ENCODE peak calls at places on chromosomes 4 and X, in eight cellular contexts. Y is lower leg skin; C is ovary; A is prostate gland; I is fibroblast of lung; D is CD8-positive, alpha-beta T cell; K is B cell; O is neural crest cell. Q is an unnamed sample.

GRCh38 chr4:87973283-87974169 is 2.0 kb upstream of the SPP1 start:
- DNase-seq in I (peak; percentile 71), Y (no peak), K (peak; percentile 42), O (peak; percentile 53), A (no peak), C (peak; percentile 46), D (peak; percentile 42), Q (no peak)

GRCh38 chr4:168220893-168221292 is 97.7 kb downstream of the DDX60 start:
- DNase-seq in D (no peak), C (no peak), O (no peak), Y (no peak), I (no peak), K (no peak), A (no peak), Q (no peak)

GRCh38 chrX:127459784-127460183 is 592.4 kb downstream of the ACTRT1 start:
- DNase-seq in K (no peak), Y (no peak), C (no peak), I (no peak), A (no peak), D (no peak), O (peak; percentile 2), Q (no peak)

GRCh38 chrX:124293810-124294209 is 38.6 kb upstream of the TEX13D start:
- DNase-seq in Y (no peak), A (no peak), I (no peak), K (no peak), O (no peak), C (no peak), D (no peak), Q (no peak)

GRCh38 chr4:100736651-100737450 is 219.0 kb upstream of the EMCN start:
- DNase-seq in A (no peak), I (peak; percentile 40), K (no peak), C (no peak), D (no peak), Y (peak; percentile 16), O (no peak), Q (no peak)

GRCh38 chr4:76341063-76341462 is 34.5 kb downstream of the STBD1 start:
- DNase-seq in A (no peak), D (no peak), I (peak; percentile 77), O (no peak), Y (no peak), C (no peak), K (no peak), Q (no peak)

GRCh38 chr4:138405934-138406567 is 163.9 kb upstream of the SLC7A11 start:
- DNase-seq in Y (no peak), O (no peak), D (no peak), A (no peak), I (peak; percentile 68), K (no peak), C (no peak), Q (no peak)

GRCh38 chr4:146398404-146398803 is 123.3 kb downstream of the SLC10A7 start:
- DNase-seq in A (no peak), D (no peak), C (no peak), K (no peak), O (no peak), I (no peak), Y (no peak), Q (no peak)

GRCh38 chrX:45745479-45745878 is 544.8 kb upstream of the DIPK2B start:
- DNase-seq in A (no peak), C (no peak), O (no peak), D (no peak), I (no peak), K (no peak), Y (no peak), Q (no peak)

GRCh38 chrX:44876076-44876475 is 3.1 kb downstream of the KDM6A start:
- DNase-seq in I (peak; percentile 10), A (no peak), Y (no peak), O (no peak), K (no peak), D (no peak), C (no peak), Q (no peak)

GRCh38 chr4:24370421-24370820 is 213.9 kb downstream of the DHX15 start:
- DNase-seq in O (no peak), K (no peak), C (no peak), I (no peak), D (no peak), Y (no peak), A (no peak), Q (no peak)

GRCh38 chr4:84224522-84224921 is 274.6 kb downstream of the NKX6-1 start:
- DNase-seq in O (no peak), K (no peak), C (no peak), Y (no peak), I (no peak), A (no peak), D (no peak), Q (no peak)

GRCh38 chr4:107896158-107896645 is 35.1 kb upstream of the CYP2U1 start:
- DNase-seq in A (peak; percentile 11), Y (no peak), O (no peak), I (peak; percentile 85), D (no peak), K (no peak), C (no peak), Q (no peak)

GRCh38 chr4:152118819-152119553 is 358.2 kb upstream of the GATB start:
- DNase-seq in Y (no peak), C (no peak), A (no peak), K (no peak), D (no peak), O (no peak), I (no peak), Q (no peak)

GRCh38 chrX:115560978-115561604 is at the start of gene PLS3:
- DNase-seq in O (peak; percentile 78), D (no peak), A (peak; percentile 60), Y (peak; percentile 60), C (peak; percentile 89), I (peak; percentile 83), K (no peak), Q (no peak)

GRCh38 chrX:22652596-22652995 is 347.2 kb upstream of the DDX53 start:
- DNase-seq in Y (no peak), I (peak; percentile 40), A (no peak), K (no peak), O (peak; percentile 2), C (no peak), D (no peak), Q (no peak)

GRCh38 chr4:61239250-61239649 is 39.1 kb downstream of the ADGRL3 start:
- DNase-seq in O (no peak), A (no peak), K (no peak), Y (no peak), C (no peak), I (no peak), D (no peak), Q (no peak)

GRCh38 chr4:151147000-151147399 is 47.6 kb downstream of the RPS3A start:
- DNase-seq in D (no peak), K (no peak), Y (no peak), A (no peak), O (no peak), C (no peak), I (peak; percentile 72), Q (no peak)

GRCh38 chr4:90078440-90078839 is 48.8 kb upstream of the CCSER1 start:
- DNase-seq in D (no peak), A (no peak), O (no peak), Y (no peak), I (no peak), C (no peak), K (no peak), Q (no peak)

GRCh38 chr4:6331018-6331417 is 61.4 kb downstream of the WFS1 start:
- DNase-seq in K (peak; percentile 27), D (no peak), C (no peak), O (no peak), Y (no peak), I (no peak), A (no peak), Q (no peak)

GRCh38 chrX:153762636-153763173 is 1.3 kb upstream of the PLXNB3 start:
- DNase-seq in C (no peak), K (no peak), I (no peak), O (no peak), Y (no peak), D (no peak), A (no peak), Q (no peak)

GRCh38 chr4:145178740-145179139 is 1.6 kb downstream of the OTUD4 start:
- DNase-seq in K (peak; percentile 50), D (no peak), A (no peak), I (no peak), O (no peak), Y (no peak), C (no peak), Q (no peak)

GRCh38 chrX:136711147-136711546 is 63.2 kb downstream of the CD40LG start:
- DNase-seq in D (peak; percentile 15), I (peak; percentile 54), K (peak; percentile 20), C (peak; percentile 29), A (peak; percentile 14), O (no peak), Y (no peak), Q (no peak)

GRCh38 chrX:136710324-136710951 is 62.5 kb downstream of the CD40LG start:
- DNase-seq in Y (no peak), O (no peak), I (no peak), D (no peak), A (no peak), C (no peak), K (peak; percentile 55), Q (no peak)

GRCh38 chrX:136712631-136713030 is 64.7 kb downstream of the CD40LG start:
- DNase-seq in I (no peak), C (no peak), O (no peak), K (no peak), A (no peak), D (no peak), Y (no peak), Q (no peak)

DNA sequence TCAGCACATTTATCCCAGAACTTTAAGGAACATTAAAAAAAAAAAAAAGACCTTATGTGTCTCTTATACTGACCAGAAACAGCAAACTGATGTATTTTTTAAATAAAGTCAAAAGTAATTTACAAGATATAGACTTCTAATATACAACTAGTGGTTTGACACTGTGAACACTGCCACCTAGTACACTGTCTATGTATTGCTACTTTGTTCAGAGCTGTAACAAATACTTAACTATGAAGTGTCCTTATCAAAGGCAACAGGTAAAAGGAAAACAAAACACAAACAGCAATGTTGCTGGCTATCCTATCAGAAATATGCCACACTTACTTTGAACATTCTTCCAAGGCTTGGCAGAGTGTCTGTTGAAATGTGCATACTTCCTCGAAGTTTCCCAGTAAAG is 60.4 kb downstream of the CD40LG start:
- DNase-seq in C (no peak), Y (no peak), K (no peak), I (no peak), D (no peak), A (no peak), O (no peak), Q (no peak)
- TF ChIP-seq CTCF in C (no peak), Y (no peak), K (peak; percentile 50), I (peak; percentile 40), D (peak; percentile 49), A (no peak), O (peak; percentile 57), Q (peak; percentile 28)

GRCh38 chrX:131068945-131069719 is 11.0 kb downstream of the ARHGAP36 start:
- DNase-seq in I (peak; percentile 34), C (no peak), O (peak; percentile 77), A (no peak), Y (no peak), K (no peak), D (no peak), Q (no peak)
- TF ChIP-seq CTCF in I (peak; percentile 54), C (no peak), O (peak; percentile 81), A (no peak), Y (no peak), K (no peak), D (no peak), Q (peak; percentile 32)

GRCh38 chrX:128781506-128781905 is 729.3 kb upstream of the ACTRT1 start:
- DNase-seq in O (peak; percentile 47), A (peak; percentile 15), C (no peak), Y (no peak), I (no peak), K (no peak), D (peak; percentile 9), Q (no peak)
- TF ChIP-seq CTCF in O (peak; percentile 61), A (peak; percentile 25), C (no peak), Y (no peak), I (no peak), K (no peak), D (no peak), Q (peak; percentile 43)

GRCh38 chrX:88202149-88202548 is 544.9 kb upstream of the CPXCR1 start:
- DNase-seq in O (no peak), I (no peak), K (no peak), A (no peak), C (no peak), Y (no peak), D (no peak), Q (no peak)
- TF ChIP-seq CTCF in O (no peak), I (no peak), K (no peak), A (no peak), C (no peak), Y (no peak), D (no peak), Q (no peak)

Q was measured in D721Med.